ENCODE peak calls at places on chromosomes 2 and 18, in nine cellular contexts. One of them, this sample, is unnamed.

GRCh38 chr2:171878481-171878993 is 15.5 kb downstream of the SLC25A12 start:
- DNase-seq in fibroblast of pulmonary artery: peak
- DNase-seq in tibial nerve: no peak
- DNase-seq in pancreas: no peak
- DNase-seq in IMR-90: peak
- DNase-seq in upper lobe of left lung: no peak
- DNase-seq in K562: peak
- DNase-seq in GM12878: no peak
- DNase-seq in right atrium auricular region: peak
- DNase-seq in this sample: peak

GRCh38 chr2:241855888-241856422 is 2.7 kb downstream of the PDCD1 start:
- DNase-seq in fibroblast of pulmonary artery: no peak
- DNase-seq in tibial nerve: no peak
- DNase-seq in pancreas: peak
- DNase-seq in IMR-90: no peak
- DNase-seq in upper lobe of left lung: no peak
- DNase-seq in K562: no peak
- DNase-seq in GM12878: no peak
- DNase-seq in right atrium auricular region: no peak
- DNase-seq in this sample: no peak

GRCh38 chr2:67502346-67503065 is 105.4 kb downstream of the ETAA1 start:
- DNase-seq in fibroblast of pulmonary artery: peak
- DNase-seq in tibial nerve: no peak
- DNase-seq in pancreas: no peak
- DNase-seq in IMR-90: peak
- DNase-seq in upper lobe of left lung: no peak
- DNase-seq in K562: no peak
- DNase-seq in GM12878: no peak
- DNase-seq in right atrium auricular region: no peak
- DNase-seq in this sample: peak

GRCh38 chr2:102636283-102636907 is 17.0 kb downstream of the SLC9A2 start:
- DNase-seq in fibroblast of pulmonary artery: no peak
- DNase-seq in tibial nerve: no peak
- DNase-seq in pancreas: no peak
- DNase-seq in IMR-90: no peak
- DNase-seq in upper lobe of left lung: no peak
- DNase-seq in K562: peak
- DNase-seq in GM12878: no peak
- DNase-seq in right atrium auricular region: no peak
- DNase-seq in this sample: no peak

GRCh38 chr2:121790276-121790956 is 35.0 kb downstream of the TSN start:
- DNase-seq in fibroblast of pulmonary artery: peak
- DNase-seq in tibial nerve: no peak
- DNase-seq in pancreas: no peak
- DNase-seq in IMR-90: peak
- DNase-seq in upper lobe of left lung: no peak
- DNase-seq in K562: no peak
- DNase-seq in GM12878: no peak
- DNase-seq in right atrium auricular region: peak
- DNase-seq in this sample: peak

GRCh38 chr2:241584446-241584845 is 25.9 kb downstream of the BOK start:
- DNase-seq in fibroblast of pulmonary artery: peak
- DNase-seq in tibial nerve: no peak
- DNase-seq in pancreas: no peak
- DNase-seq in IMR-90: peak
- DNase-seq in upper lobe of left lung: no peak
- DNase-seq in K562: peak
- DNase-seq in GM12878: no peak
- DNase-seq in right atrium auricular region: no peak
- DNase-seq in this sample: no peak

GRCh38 chr2:102055346-102055975 is 63.7 kb downstream of the IL1R2 start:
- DNase-seq in fibroblast of pulmonary artery: peak
- DNase-seq in tibial nerve: no peak
- DNase-seq in pancreas: no peak
- DNase-seq in IMR-90: peak
- DNase-seq in upper lobe of left lung: no peak
- DNase-seq in K562: no peak
- DNase-seq in GM12878: no peak
- DNase-seq in right atrium auricular region: no peak
- DNase-seq in this sample: peak

GRCh38 chr2:115219296-115219695 is 776.9 kb downstream of the DPP10 start:
- DNase-seq in fibroblast of pulmonary artery: no peak
- DNase-seq in tibial nerve: no peak
- DNase-seq in pancreas: no peak
- DNase-seq in IMR-90: no peak
- DNase-seq in upper lobe of left lung: no peak
- DNase-seq in K562: no peak
- DNase-seq in GM12878: no peak
- DNase-seq in right atrium auricular region: no peak
- DNase-seq in this sample: no peak

GRCh38 chr2:167294775-167295140 is 406.5 kb downstream of the XIRP2 start:
- DNase-seq in fibroblast of pulmonary artery: peak
- DNase-seq in tibial nerve: no peak
- DNase-seq in pancreas: no peak
- DNase-seq in IMR-90: peak
- DNase-seq in upper lobe of left lung: no peak
- DNase-seq in K562: no peak
- DNase-seq in GM12878: no peak
- DNase-seq in right atrium auricular region: no peak
- DNase-seq in this sample: no peak

GRCh38 chr2:235569837-235570236 is 76.0 kb downstream of the AGAP1 start:
- DNase-seq in fibroblast of pulmonary artery: no peak
- DNase-seq in tibial nerve: no peak
- DNase-seq in pancreas: no peak
- DNase-seq in IMR-90: no peak
- DNase-seq in upper lobe of left lung: no peak
- DNase-seq in K562: no peak
- DNase-seq in GM12878: no peak
- DNase-seq in right atrium auricular region: no peak
- DNase-seq in this sample: no peak

GRCh38 chr2:409523-409922 is 121.6 kb upstream of the ALKAL2 start:
- DNase-seq in fibroblast of pulmonary artery: no peak
- DNase-seq in tibial nerve: no peak
- DNase-seq in pancreas: no peak
- DNase-seq in IMR-90: no peak
- DNase-seq in upper lobe of left lung: no peak
- DNase-seq in K562: no peak
- DNase-seq in GM12878: no peak
- DNase-seq in right atrium auricular region: no peak
- DNase-seq in this sample: no peak

GRCh38 chr2:136381722-136382633 is 264.0 kb upstream of the CXCR4 start:
- DNase-seq in fibroblast of pulmonary artery: no peak
- DNase-seq in tibial nerve: no peak
- DNase-seq in pancreas: no peak
- DNase-seq in IMR-90: no peak
- DNase-seq in upper lobe of left lung: peak
- DNase-seq in K562: no peak
- DNase-seq in GM12878: peak
- DNase-seq in right atrium auricular region: no peak
- DNase-seq in this sample: no peak

GRCh38 chr2:124875627-124876244 is 850.6 kb downstream of the CNTNAP5 start:
- DNase-seq in fibroblast of pulmonary artery: no peak
- DNase-seq in tibial nerve: no peak
- DNase-seq in pancreas: no peak
- DNase-seq in IMR-90: no peak
- DNase-seq in upper lobe of left lung: no peak
- DNase-seq in K562: no peak
- DNase-seq in GM12878: peak
- DNase-seq in right atrium auricular region: no peak
- DNase-seq in this sample: no peak

GRCh38 chr2:32865399-32866068 is 81.2 kb upstream of the LTBP1 start:
- DNase-seq in fibroblast of pulmonary artery: peak
- DNase-seq in tibial nerve: no peak
- DNase-seq in pancreas: no peak
- DNase-seq in IMR-90: peak
- DNase-seq in upper lobe of left lung: no peak
- DNase-seq in K562: no peak
- DNase-seq in GM12878: no peak
- DNase-seq in right atrium auricular region: no peak
- DNase-seq in this sample: peak

GRCh38 chr2:237440819-237441281 is 26.9 kb upstream of the COL6A3 start:
- DNase-seq in fibroblast of pulmonary artery: peak
- DNase-seq in tibial nerve: no peak
- DNase-seq in pancreas: no peak
- DNase-seq in IMR-90: peak
- DNase-seq in upper lobe of left lung: no peak
- DNase-seq in K562: no peak
- DNase-seq in GM12878: no peak
- DNase-seq in right atrium auricular region: no peak
- DNase-seq in this sample: no peak

GRCh38 chr2:99938250-99938649 is 204.1 kb downstream of the AFF3 start:
- DNase-seq in fibroblast of pulmonary artery: no peak
- DNase-seq in tibial nerve: no peak
- DNase-seq in pancreas: no peak
- DNase-seq in IMR-90: no peak
- DNase-seq in upper lobe of left lung: no peak
- DNase-seq in K562: no peak
- DNase-seq in GM12878: no peak
- DNase-seq in right atrium auricular region: no peak
- DNase-seq in this sample: no peak
- H3K4me3 ChIP-seq in fibroblast of pulmonary artery: no peak
- H3K4me3 ChIP-seq in tibial nerve: no peak
- H3K4me3 ChIP-seq in pancreas: no peak
- H3K4me3 ChIP-seq in IMR-90: no peak
- H3K4me3 ChIP-seq in upper lobe of left lung: no peak
- H3K4me3 ChIP-seq in K562: no peak
- H3K4me3 ChIP-seq in GM12878: no peak
- H3K4me3 ChIP-seq in right atrium auricular region: no peak
- H3K4me3 ChIP-seq in this sample: no peak

GRCh38 chr18:58405107-58405898 is 223.6 kb downstream of the ALPK2 start:
- DNase-seq in fibroblast of pulmonary artery: no peak
- DNase-seq in tibial nerve: no peak
- DNase-seq in pancreas: no peak
- DNase-seq in IMR-90: no peak
- DNase-seq in upper lobe of left lung: no peak
- DNase-seq in K562: no peak
- DNase-seq in GM12878: no peak
- DNase-seq in right atrium auricular region: no peak
- DNase-seq in this sample: no peak

GRCh38 chr18:58407263-58407648 is 221.6 kb downstream of the ALPK2 start:
- DNase-seq in fibroblast of pulmonary artery: no peak
- DNase-seq in tibial nerve: no peak
- DNase-seq in pancreas: no peak
- DNase-seq in IMR-90: no peak
- DNase-seq in upper lobe of left lung: no peak
- DNase-seq in K562: no peak
- DNase-seq in GM12878: no peak
- DNase-seq in right atrium auricular region: no peak
- DNase-seq in this sample: no peak

GRCh38 chr18:58408665-58409064 is 220.2 kb downstream of the ALPK2 start:
- DNase-seq in fibroblast of pulmonary artery: no peak
- DNase-seq in tibial nerve: no peak
- DNase-seq in pancreas: no peak
- DNase-seq in IMR-90: no peak
- DNase-seq in upper lobe of left lung: no peak
- DNase-seq in K562: no peak
- DNase-seq in GM12878: no peak
- DNase-seq in right atrium auricular region: no peak
- DNase-seq in this sample: no peak

GRCh38 chr18:58409802-58410445 is 219.0 kb downstream of the ALPK2 start:
- DNase-seq in fibroblast of pulmonary artery: no peak
- DNase-seq in tibial nerve: no peak
- DNase-seq in pancreas: no peak
- DNase-seq in IMR-90: no peak
- DNase-seq in upper lobe of left lung: no peak
- DNase-seq in K562: no peak
- DNase-seq in GM12878: no peak
- DNase-seq in right atrium auricular region: no peak
- DNase-seq in this sample: no peak

DNA sequence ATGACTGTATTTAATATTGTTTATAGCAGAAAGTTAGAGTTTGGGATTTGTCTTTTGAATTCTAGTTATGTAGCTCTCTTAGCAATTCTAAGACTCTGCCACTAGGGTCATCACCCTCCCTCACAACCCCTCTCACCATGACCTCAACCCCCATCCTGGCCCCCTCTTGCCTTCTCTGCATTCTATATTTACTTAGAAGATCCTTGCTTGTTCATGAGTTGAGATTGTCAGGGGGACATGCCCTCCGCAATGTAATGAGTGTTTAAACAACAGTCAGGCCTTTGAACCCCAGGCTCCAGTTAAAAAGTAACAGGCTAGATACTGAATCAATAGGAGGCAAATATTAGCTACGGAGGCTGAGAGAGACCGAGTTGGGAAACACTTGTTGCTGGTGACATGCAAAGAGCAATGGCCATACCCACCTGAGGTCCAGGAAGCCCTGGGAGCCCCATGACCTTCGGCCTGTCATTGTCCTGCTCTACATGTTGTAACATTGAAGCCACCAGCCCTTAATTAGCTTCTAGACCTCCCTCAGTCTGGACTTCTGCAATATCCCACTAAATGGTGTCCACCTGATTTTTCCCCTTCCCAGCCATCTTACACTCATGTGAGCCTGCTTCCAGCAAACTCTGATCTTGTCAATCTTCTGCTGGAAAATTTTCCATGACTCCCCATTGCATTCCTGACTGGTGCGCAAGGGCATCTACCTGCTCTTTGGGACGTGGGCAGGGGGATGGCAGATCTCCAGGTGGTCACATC is 221.1 kb downstream of the ALPK2 start:
- DNase-seq in fibroblast of pulmonary artery: no peak
- DNase-seq in tibial nerve: no peak
- DNase-seq in pancreas: no peak
- DNase-seq in IMR-90: no peak
- DNase-seq in upper lobe of left lung: no peak
- DNase-seq in K562: no peak
- DNase-seq in GM12878: no peak
- DNase-seq in right atrium auricular region: no peak
- DNase-seq in this sample: no peak
- TF ChIP-seq CTCF in fibroblast of pulmonary artery: no peak
- TF ChIP-seq CTCF in tibial nerve: no peak
- TF ChIP-seq CTCF in pancreas: no peak
- TF ChIP-seq CTCF in IMR-90: no peak
- TF ChIP-seq CTCF in upper lobe of left lung: no peak
- TF ChIP-seq CTCF in K562: no peak
- TF ChIP-seq CTCF in GM12878: no peak
- TF ChIP-seq CTCF in right atrium auricular region: no peak
- TF ChIP-seq CTCF in this sample: no peak

GRCh38 chr2:106096446-106097369 is 97.4 kb downstream of the UXS1 start:
- DNase-seq in fibroblast of pulmonary artery: no peak
- DNase-seq in tibial nerve: no peak
- DNase-seq in pancreas: no peak
- DNase-seq in IMR-90: no peak
- DNase-seq in upper lobe of left lung: no peak
- DNase-seq in K562: no peak
- DNase-seq in GM12878: no peak
- DNase-seq in right atrium auricular region: no peak
- DNase-seq in this sample: no peak
- H3K4me3 ChIP-seq in fibroblast of pulmonary artery: no peak
- H3K4me3 ChIP-seq in tibial nerve: no peak
- H3K4me3 ChIP-seq in pancreas: no peak
- H3K4me3 ChIP-seq in IMR-90: no peak
- H3K4me3 ChIP-seq in upper lobe of left lung: no peak
- H3K4me3 ChIP-seq in K562: no peak
- H3K4me3 ChIP-seq in GM12878: no peak
- H3K4me3 ChIP-seq in right atrium auricular region: no peak
- H3K4me3 ChIP-seq in this sample: no peak

DNA sequence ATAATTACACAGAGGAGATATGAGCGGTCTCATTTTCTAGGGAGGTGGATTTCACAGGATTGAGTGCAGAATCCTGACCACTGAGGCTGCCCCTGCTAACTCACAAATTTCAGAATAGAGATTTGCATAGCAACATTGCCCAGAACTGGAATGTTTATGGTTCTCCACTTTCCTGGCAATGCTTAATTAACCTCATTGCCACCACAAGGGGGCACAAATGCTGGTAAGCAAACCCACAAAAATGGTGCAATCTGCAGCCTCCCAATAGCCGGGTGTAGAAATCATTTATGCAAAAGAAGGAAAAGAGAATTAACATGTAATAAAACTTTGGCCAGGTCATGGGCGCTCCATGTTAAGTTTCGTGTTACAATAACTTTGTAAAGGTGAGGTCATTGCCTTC is 112.4 kb downstream of the CYRIA start:
- DNase-seq in fibroblast of pulmonary artery: peak
- DNase-seq in tibial nerve: no peak
- DNase-seq in pancreas: no peak
- DNase-seq in IMR-90: peak
- DNase-seq in upper lobe of left lung: peak
- DNase-seq in K562: peak
- DNase-seq in GM12878: no peak
- DNase-seq in right atrium auricular region: no peak
- DNase-seq in this sample: peak
- TF ChIP-seq CTCF in fibroblast of pulmonary artery: peak
- TF ChIP-seq CTCF in tibial nerve: peak
- TF ChIP-seq CTCF in pancreas: peak
- TF ChIP-seq CTCF in IMR-90: peak
- TF ChIP-seq CTCF in upper lobe of left lung: no peak
- TF ChIP-seq CTCF in K562: peak
- TF ChIP-seq CTCF in GM12878: peak
- TF ChIP-seq CTCF in right atrium auricular region: peak
- TF ChIP-seq CTCF in this sample: no peak

This sample was measured in fibroblast of the aortic adventitia.